ENCODE peak calls at places on chromosomes 12 and 14, in six cellular contexts. R, O, K, C, B and T are unnamed samples.

GRCh38 chr12:121767525-121768016 is 25.9 kb downstream of the RHOF start:
- DNase-seq in C (peak; percentile 85), K (no peak), O (no peak), B (no peak), R (no peak), T (no peak)

GRCh38 chr12:59404109-59404650 is 191.6 kb upstream of the SLC16A7 start:
- DNase-seq in C (no peak), K (no peak), B (no peak), O (no peak), R (no peak), T (no peak)

GRCh38 chr14:44609201-44609600 is 102.1 kb upstream of the FSCB start:
- DNase-seq in K (no peak), O (no peak), B (no peak), R (no peak), C (no peak), T (no peak)

GRCh38 chr12:31727197-31727596 is 1.6 kb downstream of the AMN1 start:
- DNase-seq in B (no peak), C (no peak), K (no peak), O (no peak), R (no peak), T (no peak)

GRCh38 chr12:128817115-128818015 is 6.4 kb downstream of the SLC15A4 start:
- DNase-seq in O (no peak), B (peak; percentile 74), K (no peak), R (no peak), C (peak; percentile 83), T (no peak)

GRCh38 chr12:47602330-47602729 is 103.5 kb downstream of the RPAP3 start:
- DNase-seq in C (no peak), B (no peak), R (no peak), O (no peak), K (no peak), T (no peak)

GRCh38 chr14:69475194-69475818 is 9.2 kb upstream of the PLEKHD1 start:
- DNase-seq in K (peak; percentile 23), R (peak; percentile 47), B (no peak), O (no peak), C (no peak), T (no peak)

GRCh38 chr14:90645842-90646443 is 170.3 kb downstream of the TTC7B start:
- DNase-seq in R (peak; percentile 33), B (no peak), K (peak; percentile 55), C (no peak), O (no peak), T (peak; percentile 64)

GRCh38 chr14:90140298-90140955 is 78.6 kb downstream of the KCNK13 start:
- DNase-seq in C (no peak), O (no peak), B (no peak), R (no peak), K (no peak), T (no peak)

GRCh38 chr12:53808023-53808705 is 56.4 kb upstream of the CISTR start:
- DNase-seq in R (no peak), O (no peak), B (no peak), C (no peak), K (no peak), T (no peak)

GRCh38 chr12:12983420-12984035 is 16.5 kb downstream of the HEBP1 start:
- DNase-seq in O (no peak), C (no peak), B (peak; percentile 55), R (no peak), K (peak; percentile 39), T (no peak)

GRCh38 chr12:122963928-122964240 is 2.4 kb downstream of the ABCB9 start:
- DNase-seq in C (no peak), R (no peak), O (peak; percentile 71), B (no peak), K (no peak), T (no peak)

GRCh38 chr14:71371711-71372396 is 464.6 kb downstream of the PCNX1 start:
- DNase-seq in R (no peak), C (no peak), K (no peak), B (no peak), O (no peak), T (no peak)

GRCh38 chr14:93953739-93954515 is 22.4 kb downstream of the ASB2 start:
- DNase-seq in R (no peak), O (no peak), K (no peak), B (no peak), C (no peak), T (no peak)

GRCh38 chr12:52203126-52203921 is 11.5 kb upstream of the KRT80 start:
- DNase-seq in B (peak; percentile 82), C (peak; percentile 75), R (peak; percentile 31), O (no peak), K (no peak), T (peak; percentile 54)

GRCh38 chr12:48003226-48004038 is 844 bp downstream of the COL2A1 start:
- DNase-seq in O (no peak), C (no peak), R (peak; percentile 72), B (peak; percentile 39), K (peak; percentile 45), T (no peak)

GRCh38 chr12:25578739-25579138 is 25.7 kb upstream of the LMNTD1 start:
- DNase-seq in K (no peak), C (no peak), R (no peak), B (no peak), O (no peak), T (no peak)

GRCh38 chr14:96269359-96269710 is 13.3 kb downstream of the BDKRB1 start:
- DNase-seq in C (no peak), B (no peak), R (no peak), K (no peak), O (no peak), T (no peak)

GRCh38 chr12:5512585-5512970 is 80.7 kb downstream of the NTF3 start:
- DNase-seq in R (no peak), C (no peak), O (no peak), K (no peak), B (no peak), T (no peak)

GRCh38 chr12:123271182-123271491 is 519 bp downstream of the CDK2AP1 start:
- DNase-seq in C (peak; percentile 88), K (peak; percentile 85), R (peak; percentile 91), O (peak; percentile 67), B (peak; percentile 86), T (peak; percentile 66)

GRCh38 chr12:52086366-52086765 is 6.9 kb downstream of the SMIM41 start:
- DNase-seq in C (no peak), B (peak; percentile 61), R (no peak), K (no peak), O (no peak), T (no peak)

GRCh38 chr12:4383304-4383865 is 3.9 kb upstream of the FGF23 start:
- DNase-seq in K (peak; percentile 71), C (no peak), R (peak; percentile 63), B (no peak), O (no peak), T (no peak)

GRCh38 chr12:94039914-94040313 is 108.5 kb upstream of the PLXNC1 start:
- DNase-seq in O (no peak), C (no peak), K (no peak), B (no peak), R (no peak), T (no peak)

GRCh38 chr12:17344649-17345048 is 738.7 kb upstream of the LMO3 start:
- DNase-seq in C (no peak), K (no peak), B (no peak), O (no peak), R (no peak), T (no peak)

GRCh38 chr12:81077329-81077685 is 572 bp upstream of the ACSS3 start:
- DNase-seq in C (no peak), R (peak; percentile 80), K (peak; percentile 60), B (no peak), O (peak; percentile 56), T (peak; percentile 46)

GRCh38 chr12:6367969-6368892 is 7.1 kb downstream of the SCNN1A start:
- DNase-seq in C (no peak), O (no peak), B (no peak), R (no peak), K (no peak), T (no peak)

GRCh38 chr14:75822522-75823288 is 159.1 kb downstream of the TGFB3 start:
- DNase-seq in K (no peak), C (peak; percentile 69), O (no peak), B (no peak), R (no peak), T (no peak)

GRCh38 chr12:132560831-132561783 is 49.3 kb downstream of the LRCOL1 start:
- DNase-seq in K (peak; percentile 61), C (no peak), B (peak; percentile 86), R (peak; percentile 90), O (no peak), T (peak; percentile 53)

DNA sequence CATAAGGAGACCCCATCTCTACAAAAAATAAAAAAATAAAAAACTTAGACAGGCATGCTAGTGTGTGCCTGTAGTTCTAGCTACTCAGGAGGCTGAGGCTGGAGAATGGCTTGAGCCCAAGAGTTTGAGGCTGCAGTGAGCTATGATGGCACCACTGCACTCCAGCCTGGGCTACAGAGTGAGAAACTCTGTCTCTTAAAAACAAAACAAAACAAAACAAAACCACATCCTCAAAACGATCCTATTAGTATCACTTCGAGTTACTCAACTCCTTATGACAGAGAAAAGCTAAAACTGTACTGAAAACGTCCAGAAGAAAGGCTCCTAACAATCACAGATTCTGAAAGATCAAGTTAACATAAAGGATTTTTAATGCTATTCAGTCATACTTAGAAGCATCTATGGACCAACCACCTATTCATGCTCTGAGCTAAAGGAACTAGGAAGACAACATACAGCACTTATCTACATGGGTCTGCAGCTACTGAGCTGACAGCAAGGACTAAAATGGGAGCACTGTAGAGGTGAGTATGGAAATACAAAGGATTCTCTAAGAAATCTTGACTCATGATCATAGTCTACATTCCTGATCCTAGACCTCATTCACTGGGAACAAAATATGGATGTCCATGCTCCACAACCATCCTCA is 75.3 kb upstream of the DUSP6 start:
- DNase-seq in B (no peak), R (no peak), O (no peak), K (no peak), C (no peak), T (no peak)
- H3K27ac ChIP-seq in B (no peak overlapping the region), R (no peak overlapping the region), O (no peak overlapping the region), K (no peak overlapping the region), C (no peak overlapping the region), T (peak overlapping the region; percentile 2)

GRCh38 chr14:54566410-54567223 is at the start of gene SAMD4A:
- DNase-seq in C (peak; percentile 94), K (peak; percentile 78), R (peak; percentile 84), O (peak; percentile 67), B (peak; percentile 92), T (peak; percentile 73)

GRCh38 chr14:54564071-54564798 is 2.7 kb upstream of the SAMD4A start:
- DNase-seq in C (no peak), O (no peak), B (no peak), K (peak; percentile 34), R (peak; percentile 32), T (no peak)

GRCh38 chr14:54566152-54566409 is 847 bp upstream of the SAMD4A start:
- DNase-seq in K (no peak), O (no peak), C (no peak), R (no peak), B (no peak), T (no peak)

GRCh38 chr14:54565236-54566151 is 1.4 kb upstream of the SAMD4A start:
- DNase-seq in K (peak; percentile 93), O (peak; percentile 95), C (peak; percentile 99), R (peak; percentile 88), B (peak; percentile 96), T (peak; percentile 93)

GRCh38 chr14:54564799-54565235 is 2.1 kb upstream of the SAMD4A start:
- DNase-seq in B (no peak), C (peak; percentile 69), K (no peak), O (no peak), R (peak; percentile 34), T (no peak)
- TF ChIP-seq CTCF in B (no peak), C (peak; percentile 9), K (no peak), O (no peak), R (no peak), T (no peak)

GRCh38 chr12:120132437-120132836 is 15.9 kb upstream of the RAB35 start:
- DNase-seq in B (no peak), O (no peak), K (no peak), R (no peak), C (no peak), T (no peak)
- H3K4me3 ChIP-seq in B (no peak overlapping the region), O (no peak overlapping the region), K (no peak overlapping the region), R (no peak overlapping the region), C (no peak overlapping the region), T (no peak overlapping the region)

GRCh38 chr12:103955811-103956514 is 9.7 kb upstream of the TDG start:
- DNase-seq in B (no peak), C (no peak), O (no peak), K (peak; percentile 6), R (peak; percentile 44), T (no peak)
- H3K27ac ChIP-seq in B (no peak overlapping the region), C (peak overlapping the region; percentile 91), O (no peak overlapping the region), K (peak overlapping the region; percentile 95), R (no peak overlapping the region), T (peak overlapping the region; percentile 91)